ENCODE peak calls at places on chromosomes 2 and 18, in nine cellular contexts. One of them, this sample, is unnamed. For H3K4me1, the result is how much of the 10 kb centered on the place peaks cover.

GRCh38 chr2:29309090-29310054 is 194.2 kb downstream of the CLIP4 start:
- DNase-seq in spleen: no peak
- DNase-seq in A549: peak
- DNase-seq in transverse colon: peak
- DNase-seq in MM.1S: peak
- DNase-seq in upper lobe of right lung: no peak
- DNase-seq in psoas muscle: no peak
- DNase-seq in colonic mucosa: peak
- DNase-seq in stomach: peak
- DNase-seq in this sample: peak

GRCh38 chr2:73076701-73077423 is 5.3 kb upstream of the SFXN5 start:
- DNase-seq in spleen: peak
- DNase-seq in A549: no peak
- DNase-seq in transverse colon: no peak
- DNase-seq in MM.1S: no peak
- DNase-seq in upper lobe of right lung: peak
- DNase-seq in psoas muscle: no peak
- DNase-seq in colonic mucosa: no peak
- DNase-seq in stomach: no peak
- DNase-seq in this sample: no peak

GRCh38 chr18:50917021-50917420 is 38.1 kb downstream of the ME2 start:
- DNase-seq in spleen: no peak
- DNase-seq in A549: no peak
- DNase-seq in transverse colon: no peak
- DNase-seq in MM.1S: no peak
- DNase-seq in upper lobe of right lung: no peak
- DNase-seq in psoas muscle: no peak
- DNase-seq in colonic mucosa: no peak
- DNase-seq in stomach: no peak
- DNase-seq in this sample: no peak

GRCh38 chr2:230757476-230757875 is 44.8 kb downstream of the CAB39 start:
- DNase-seq in spleen: no peak
- DNase-seq in A549: no peak
- DNase-seq in transverse colon: no peak
- DNase-seq in MM.1S: no peak
- DNase-seq in upper lobe of right lung: no peak
- DNase-seq in psoas muscle: no peak
- DNase-seq in colonic mucosa: no peak
- DNase-seq in stomach: no peak
- DNase-seq in this sample: no peak

GRCh38 chr2:20093263-20094141 is 42.1 kb upstream of the LAPTM4A start:
- DNase-seq in spleen: no peak
- DNase-seq in A549: peak
- DNase-seq in transverse colon: peak
- DNase-seq in MM.1S: no peak
- DNase-seq in upper lobe of right lung: no peak
- DNase-seq in psoas muscle: peak
- DNase-seq in colonic mucosa: peak
- DNase-seq in stomach: peak
- DNase-seq in this sample: no peak

GRCh38 chr2:128162266-128162665 is 71.3 kb downstream of the UGGT1 start:
- DNase-seq in spleen: no peak
- DNase-seq in A549: no peak
- DNase-seq in transverse colon: no peak
- DNase-seq in MM.1S: no peak
- DNase-seq in upper lobe of right lung: no peak
- DNase-seq in psoas muscle: no peak
- DNase-seq in colonic mucosa: no peak
- DNase-seq in stomach: no peak
- DNase-seq in this sample: no peak

GRCh38 chr2:180747728-180748127 is 232.7 kb upstream of the UBE2E3 start:
- DNase-seq in spleen: no peak
- DNase-seq in A549: no peak
- DNase-seq in transverse colon: no peak
- DNase-seq in MM.1S: no peak
- DNase-seq in upper lobe of right lung: no peak
- DNase-seq in psoas muscle: no peak
- DNase-seq in colonic mucosa: no peak
- DNase-seq in stomach: no peak
- DNase-seq in this sample: peak

GRCh38 chr2:174333502-174334277 is 1.1 kb upstream of the SP9 start:
- DNase-seq in spleen: no peak
- DNase-seq in A549: peak
- DNase-seq in transverse colon: no peak
- DNase-seq in MM.1S: no peak
- DNase-seq in upper lobe of right lung: no peak
- DNase-seq in psoas muscle: no peak
- DNase-seq in colonic mucosa: no peak
- DNase-seq in stomach: no peak
- DNase-seq in this sample: no peak

GRCh38 chr18:77164762-77165485 is 32.3 kb upstream of the MBP start:
- DNase-seq in spleen: no peak
- DNase-seq in A549: no peak
- DNase-seq in transverse colon: no peak
- DNase-seq in MM.1S: no peak
- DNase-seq in upper lobe of right lung: no peak
- DNase-seq in psoas muscle: no peak
- DNase-seq in colonic mucosa: no peak
- DNase-seq in stomach: no peak
- DNase-seq in this sample: no peak

GRCh38 chr2:126666003-126666402 is 10.0 kb downstream of the GYPC start:
- DNase-seq in spleen: no peak
- DNase-seq in A549: no peak
- DNase-seq in transverse colon: no peak
- DNase-seq in MM.1S: no peak
- DNase-seq in upper lobe of right lung: no peak
- DNase-seq in psoas muscle: no peak
- DNase-seq in colonic mucosa: no peak
- DNase-seq in stomach: no peak
- DNase-seq in this sample: no peak

GRCh38 chr2:68284896-68285295 is 32.6 kb upstream of the PPP3R1 start:
- DNase-seq in spleen: no peak
- DNase-seq in A549: no peak
- DNase-seq in transverse colon: no peak
- DNase-seq in MM.1S: no peak
- DNase-seq in upper lobe of right lung: no peak
- DNase-seq in psoas muscle: peak
- DNase-seq in colonic mucosa: peak
- DNase-seq in stomach: no peak
- DNase-seq in this sample: no peak

GRCh38 chr2:231132126-231132525 is 7.3 kb upstream of the HTR2B start:
- DNase-seq in spleen: no peak
- DNase-seq in A549: no peak
- DNase-seq in transverse colon: no peak
- DNase-seq in MM.1S: no peak
- DNase-seq in upper lobe of right lung: no peak
- DNase-seq in psoas muscle: no peak
- DNase-seq in colonic mucosa: no peak
- DNase-seq in stomach: no peak
- DNase-seq in this sample: no peak

GRCh38 chr2:55365303-55365702 is 54.4 kb downstream of the CCDC88A start:
- DNase-seq in spleen: no peak
- DNase-seq in A549: no peak
- DNase-seq in transverse colon: no peak
- DNase-seq in MM.1S: no peak
- DNase-seq in upper lobe of right lung: no peak
- DNase-seq in psoas muscle: no peak
- DNase-seq in colonic mucosa: no peak
- DNase-seq in stomach: no peak
- DNase-seq in this sample: no peak

GRCh38 chr2:231926180-231926741 is at the start of gene NPPC:
- DNase-seq in spleen: peak
- DNase-seq in A549: peak
- DNase-seq in transverse colon: no peak
- DNase-seq in MM.1S: peak
- DNase-seq in upper lobe of right lung: peak
- DNase-seq in psoas muscle: peak
- DNase-seq in colonic mucosa: peak
- DNase-seq in stomach: peak
- DNase-seq in this sample: peak

GRCh38 chr2:236089271-236090026 is 78.7 kb downstream of the GBX2 start:
- DNase-seq in spleen: peak
- DNase-seq in A549: no peak
- DNase-seq in transverse colon: no peak
- DNase-seq in MM.1S: no peak
- DNase-seq in upper lobe of right lung: no peak
- DNase-seq in psoas muscle: no peak
- DNase-seq in colonic mucosa: no peak
- DNase-seq in stomach: no peak
- DNase-seq in this sample: peak

GRCh38 chr2:142325870-142326269 is 195.1 kb upstream of the LRP1B start:
- DNase-seq in spleen: no peak
- DNase-seq in A549: no peak
- DNase-seq in transverse colon: no peak
- DNase-seq in MM.1S: no peak
- DNase-seq in upper lobe of right lung: no peak
- DNase-seq in psoas muscle: no peak
- DNase-seq in colonic mucosa: no peak
- DNase-seq in stomach: no peak
- DNase-seq in this sample: no peak

GRCh38 chr2:71226391-71226964 is 425 bp downstream of the PAIP2B start:
- DNase-seq in spleen: peak
- DNase-seq in A549: no peak
- DNase-seq in transverse colon: peak
- DNase-seq in MM.1S: peak
- DNase-seq in upper lobe of right lung: peak
- DNase-seq in psoas muscle: peak
- DNase-seq in colonic mucosa: peak
- DNase-seq in stomach: peak
- DNase-seq in this sample: no peak

GRCh38 chr2:152618188-152618564 is 99.1 kb downstream of the PRPF40A start:
- DNase-seq in spleen: no peak
- DNase-seq in A549: no peak
- DNase-seq in transverse colon: no peak
- DNase-seq in MM.1S: no peak
- DNase-seq in upper lobe of right lung: no peak
- DNase-seq in psoas muscle: no peak
- DNase-seq in colonic mucosa: no peak
- DNase-seq in stomach: no peak
- DNase-seq in this sample: no peak

GRCh38 chr18:47777626-47778025 is 152.8 kb downstream of the SMAD2 start:
- DNase-seq in spleen: no peak
- DNase-seq in A549: no peak
- DNase-seq in transverse colon: no peak
- DNase-seq in MM.1S: no peak
- DNase-seq in upper lobe of right lung: no peak
- DNase-seq in psoas muscle: no peak
- DNase-seq in colonic mucosa: no peak
- DNase-seq in stomach: no peak
- DNase-seq in this sample: no peak

GRCh38 chr18:7666195-7666776 is 99.2 kb downstream of the PTPRM start:
- DNase-seq in spleen: no peak
- DNase-seq in A549: no peak
- DNase-seq in transverse colon: no peak
- DNase-seq in MM.1S: no peak
- DNase-seq in upper lobe of right lung: no peak
- DNase-seq in psoas muscle: no peak
- DNase-seq in colonic mucosa: no peak
- DNase-seq in stomach: no peak
- DNase-seq in this sample: no peak
- TF ChIP-seq CTCF in spleen: no peak
- TF ChIP-seq CTCF in A549: no peak
- TF ChIP-seq CTCF in transverse colon: no peak
- TF ChIP-seq CTCF in MM.1S: no peak
- TF ChIP-seq CTCF in upper lobe of right lung: no peak
- TF ChIP-seq CTCF in psoas muscle: no peak
- TF ChIP-seq CTCF in colonic mucosa: no peak
- TF ChIP-seq CTCF in stomach: no peak
- TF ChIP-seq CTCF in this sample: peak

DNA sequence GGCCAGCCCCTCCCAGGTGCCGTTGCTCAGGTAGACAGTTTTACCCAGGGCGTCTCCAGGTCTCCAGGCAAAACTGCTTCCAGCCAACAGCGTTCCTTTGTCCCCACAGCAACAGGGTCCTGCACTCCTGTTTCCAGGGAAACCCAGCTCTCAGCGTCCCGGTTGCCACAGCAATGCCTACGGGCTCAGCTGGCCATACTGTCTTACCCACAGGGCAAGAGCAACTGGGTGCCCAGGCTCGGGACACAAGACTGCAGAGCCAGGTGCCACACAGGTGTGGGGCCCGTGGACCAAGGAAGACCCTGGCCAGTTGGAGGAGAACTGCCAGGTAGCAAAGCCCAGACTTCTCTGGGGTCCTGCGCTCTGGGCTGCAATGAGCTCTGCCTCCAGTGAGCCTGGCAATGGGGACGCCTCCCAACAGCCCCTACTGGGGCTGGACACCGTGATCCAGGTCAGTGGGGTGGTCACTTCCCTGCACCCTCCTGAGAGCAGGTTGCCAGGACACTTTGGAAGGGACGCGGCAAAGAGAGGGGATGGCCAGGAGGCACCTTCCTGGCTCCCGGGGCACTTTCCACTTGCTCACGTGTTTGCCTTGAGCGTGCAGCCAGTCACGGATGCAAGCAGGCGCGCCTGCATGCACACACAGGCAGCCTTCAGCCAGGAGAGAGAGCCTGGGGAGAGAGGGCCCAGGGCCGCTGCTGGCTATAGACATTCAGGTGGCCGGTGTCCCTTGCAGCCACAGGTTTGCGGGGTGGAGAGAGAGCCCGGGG is at the start of gene CROCC2:
- DNase-seq in spleen: no peak
- DNase-seq in A549: no peak
- DNase-seq in transverse colon: no peak
- DNase-seq in MM.1S: no peak
- DNase-seq in upper lobe of right lung: no peak
- DNase-seq in psoas muscle: no peak
- DNase-seq in colonic mucosa: no peak
- DNase-seq in stomach: no peak
- DNase-seq in this sample: no peak
- H3K27ac ChIP-seq in spleen: no peak
- H3K27ac ChIP-seq in A549: no peak
- H3K27ac ChIP-seq in transverse colon: no peak
- H3K27ac ChIP-seq in MM.1S: peak
- H3K27ac ChIP-seq in upper lobe of right lung: no peak
- H3K27ac ChIP-seq in psoas muscle: no peak
- H3K27ac ChIP-seq in colonic mucosa: no peak
- H3K27ac ChIP-seq in stomach: no peak
- H3K27ac ChIP-seq in this sample: no peak

DNA sequence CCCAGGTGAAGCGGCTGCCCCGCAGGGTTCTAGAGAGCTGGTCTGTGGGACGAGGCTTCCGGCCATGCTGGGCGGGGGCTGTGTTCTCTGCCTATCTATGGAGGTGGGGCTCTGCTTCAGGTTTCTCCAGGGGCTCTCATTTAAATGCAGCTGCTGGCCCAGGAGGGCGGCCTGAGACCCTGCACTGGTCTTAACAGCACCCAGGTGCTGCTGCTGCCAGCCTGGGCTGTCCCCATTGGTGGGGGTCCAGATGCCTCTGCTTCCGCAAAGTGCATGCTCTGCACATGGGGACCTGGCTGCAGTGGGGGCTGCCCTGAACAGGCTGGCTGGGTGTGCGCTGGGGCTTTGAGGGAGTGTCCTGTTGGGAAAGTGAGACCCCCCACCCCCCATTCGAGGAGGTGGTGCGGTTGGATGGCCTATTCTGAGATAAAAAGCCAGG is 29.7 kb upstream of the ALLC start:
- DNase-seq in spleen: peak
- DNase-seq in A549: no peak
- DNase-seq in transverse colon: no peak
- DNase-seq in MM.1S: no peak
- DNase-seq in upper lobe of right lung: peak
- DNase-seq in psoas muscle: no peak
- DNase-seq in colonic mucosa: no peak
- DNase-seq in stomach: peak
- DNase-seq in this sample: no peak
- H3K4me1 ChIP-seq in spleen: under half
- H3K4me1 ChIP-seq in A549: under half
- H3K4me1 ChIP-seq in transverse colon: under half
- H3K4me1 ChIP-seq in MM.1S: under half
- H3K4me1 ChIP-seq in upper lobe of right lung: under half
- H3K4me1 ChIP-seq in psoas muscle: under half
- H3K4me1 ChIP-seq in colonic mucosa: under half
- H3K4me1 ChIP-seq in stomach: under half
- H3K4me1 ChIP-seq in this sample: under half

GRCh38 chr2:197028230-197028629 is 101.7 kb upstream of the PGAP1 start:
- DNase-seq in spleen: no peak
- DNase-seq in A549: peak
- DNase-seq in transverse colon: no peak
- DNase-seq in MM.1S: no peak
- DNase-seq in upper lobe of right lung: no peak
- DNase-seq in psoas muscle: no peak
- DNase-seq in colonic mucosa: no peak
- DNase-seq in stomach: no peak
- DNase-seq in this sample: peak
- TF ChIP-seq CTCF in spleen: no peak
- TF ChIP-seq CTCF in A549: no peak
- TF ChIP-seq CTCF in transverse colon: no peak
- TF ChIP-seq CTCF in MM.1S: no peak
- TF ChIP-seq CTCF in upper lobe of right lung: no peak
- TF ChIP-seq CTCF in psoas muscle: no peak
- TF ChIP-seq CTCF in colonic mucosa: no peak
- TF ChIP-seq CTCF in stomach: no peak
- TF ChIP-seq CTCF in this sample: no peak

This sample was measured in foreskin keratinocyte.